ENCODE peak calls at places on chromosomes 5 and 9, in seven cellular contexts. One of them, this sample, is unnamed.

GRCh38 chr5:139443766-139444473 is 4.6 kb upstream of the DNAJC18 start:
- DNase-seq in HepG2: no peak
- DNase-seq in H1: no peak
- DNase-seq in A549: no peak
- DNase-seq in ovary: no peak
- DNase-seq in SK-N-SH: peak; percentile 16
- DNase-seq in esophagus muscularis mucosa: no peak
- DNase-seq in this sample: peak; percentile 20

GRCh38 chr5:1914471-1914870 is 31.7 kb upstream of the IRX4 start:
- DNase-seq in HepG2: no peak
- DNase-seq in H1: no peak
- DNase-seq in A549: no peak
- DNase-seq in ovary: no peak
- DNase-seq in SK-N-SH: no peak
- DNase-seq in esophagus muscularis mucosa: no peak
- DNase-seq in this sample: peak; percentile 57

GRCh38 chr9:133932633-133933032 is 59.5 kb downstream of the VAV2 start:
- DNase-seq in HepG2: no peak
- DNase-seq in H1: no peak
- DNase-seq in A549: no peak
- DNase-seq in ovary: no peak
- DNase-seq in SK-N-SH: no peak
- DNase-seq in esophagus muscularis mucosa: no peak
- DNase-seq in this sample: no peak

GRCh38 chr5:29758986-29759421 is 1434.5 kb upstream of the CDH6 start:
- DNase-seq in HepG2: peak; percentile 97
- DNase-seq in H1: no peak
- DNase-seq in A549: no peak
- DNase-seq in ovary: no peak
- DNase-seq in SK-N-SH: no peak
- DNase-seq in esophagus muscularis mucosa: no peak
- DNase-seq in this sample: no peak

GRCh38 chr9:91101598-91102168 is 260.0 kb downstream of the AUH start:
- DNase-seq in HepG2: no peak
- DNase-seq in H1: no peak
- DNase-seq in A549: no peak
- DNase-seq in ovary: no peak
- DNase-seq in SK-N-SH: no peak
- DNase-seq in esophagus muscularis mucosa: no peak
- DNase-seq in this sample: no peak

GRCh38 chr5:8500426-8500825 is 631.5 kb downstream of the MTRR start:
- DNase-seq in HepG2: no peak
- DNase-seq in H1: no peak
- DNase-seq in A549: no peak
- DNase-seq in ovary: no peak
- DNase-seq in SK-N-SH: no peak
- DNase-seq in esophagus muscularis mucosa: no peak
- DNase-seq in this sample: no peak

GRCh38 chr9:21137020-21137419 is 4.6 kb downstream of the IFNW1 start:
- DNase-seq in HepG2: no peak
- DNase-seq in H1: no peak
- DNase-seq in A549: no peak
- DNase-seq in ovary: no peak
- DNase-seq in SK-N-SH: no peak
- DNase-seq in esophagus muscularis mucosa: no peak
- DNase-seq in this sample: no peak

GRCh38 chr5:88391116-88391515 is 122.5 kb upstream of the TMEM161B start:
- DNase-seq in HepG2: no peak
- DNase-seq in H1: no peak
- DNase-seq in A549: no peak
- DNase-seq in ovary: no peak
- DNase-seq in SK-N-SH: no peak
- DNase-seq in esophagus muscularis mucosa: no peak
- DNase-seq in this sample: no peak

GRCh38 chr5:96718635-96719077 is 56.5 kb downstream of the CAST start:
- DNase-seq in HepG2: no peak
- DNase-seq in H1: no peak
- DNase-seq in A549: no peak
- DNase-seq in ovary: peak; percentile 57
- DNase-seq in SK-N-SH: no peak
- DNase-seq in esophagus muscularis mucosa: no peak
- DNase-seq in this sample: no peak

GRCh38 chr5:98775962-98776687 is 2.7 kb downstream of the RGMB start:
- DNase-seq in HepG2: no peak
- DNase-seq in H1: no peak
- DNase-seq in A549: no peak
- DNase-seq in ovary: no peak
- DNase-seq in SK-N-SH: no peak
- DNase-seq in esophagus muscularis mucosa: no peak
- DNase-seq in this sample: no peak

GRCh38 chr9:99057665-99058625 is 47.0 kb upstream of the TGFBR1 start:
- DNase-seq in HepG2: no peak
- DNase-seq in H1: no peak
- DNase-seq in A549: no peak
- DNase-seq in ovary: no peak
- DNase-seq in SK-N-SH: no peak
- DNase-seq in esophagus muscularis mucosa: no peak
- DNase-seq in this sample: no peak

GRCh38 chr5:160312139-160312959 is at the start of gene CCNJL:
- DNase-seq in HepG2: peak; percentile 52
- DNase-seq in H1: peak; percentile 92
- DNase-seq in A549: peak; percentile 86
- DNase-seq in ovary: peak; percentile 82
- DNase-seq in SK-N-SH: peak; percentile 100
- DNase-seq in esophagus muscularis mucosa: no peak
- DNase-seq in this sample: no peak

GRCh38 chr5:90184764-90185163 is 224.8 kb downstream of the CETN3 start:
- DNase-seq in HepG2: no peak
- DNase-seq in H1: no peak
- DNase-seq in A549: no peak
- DNase-seq in ovary: no peak
- DNase-seq in SK-N-SH: no peak
- DNase-seq in esophagus muscularis mucosa: no peak
- DNase-seq in this sample: no peak

GRCh38 chr5:165673499-165673898 is 2168.1 kb downstream of the MAT2B start:
- DNase-seq in HepG2: no peak
- DNase-seq in H1: no peak
- DNase-seq in A549: no peak
- DNase-seq in ovary: no peak
- DNase-seq in SK-N-SH: no peak
- DNase-seq in esophagus muscularis mucosa: no peak
- DNase-seq in this sample: no peak

GRCh38 chr5:41465493-41466171 is 44.8 kb downstream of the PLCXD3 start:
- DNase-seq in HepG2: no peak
- DNase-seq in H1: no peak
- DNase-seq in A549: no peak
- DNase-seq in ovary: no peak
- DNase-seq in SK-N-SH: no peak
- DNase-seq in esophagus muscularis mucosa: no peak
- DNase-seq in this sample: no peak

DNA sequence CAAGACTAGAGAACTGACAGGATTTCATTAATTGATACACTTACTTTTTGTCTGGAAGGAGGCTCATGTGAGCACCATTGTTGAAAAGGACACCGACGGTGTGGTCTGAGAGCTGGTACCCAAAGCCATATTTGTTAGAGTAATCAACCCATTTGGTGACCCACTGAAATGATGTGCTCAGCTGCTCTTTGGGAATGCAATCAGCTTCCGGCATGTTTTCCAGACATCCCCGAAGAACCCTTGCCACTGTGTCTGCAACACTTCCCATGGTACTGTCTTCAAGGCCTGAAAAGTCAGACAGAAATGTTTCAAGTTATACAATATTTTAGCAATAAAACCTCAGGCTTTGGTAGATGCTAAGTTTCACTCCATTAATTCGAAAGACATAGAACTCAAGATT is 4.4 kb downstream of the PLK2 start:
- DNase-seq in HepG2: no peak
- DNase-seq in H1: no peak
- DNase-seq in A549: no peak
- DNase-seq in ovary: no peak
- DNase-seq in SK-N-SH: no peak
- DNase-seq in esophagus muscularis mucosa: no peak
- DNase-seq in this sample: no peak
- H3K4me3 ChIP-seq in HepG2: no peak overlapping the region
- H3K4me3 ChIP-seq in H1: no peak overlapping the region
- H3K4me3 ChIP-seq in A549: peak overlapping the region; percentile 91
- H3K4me3 ChIP-seq in ovary: no peak overlapping the region
- H3K4me3 ChIP-seq in SK-N-SH: peak overlapping the region; percentile 90
- H3K4me3 ChIP-seq in esophagus muscularis mucosa: peak overlapping the region; percentile 84
- H3K4me3 ChIP-seq in this sample: no peak overlapping the region

DNA sequence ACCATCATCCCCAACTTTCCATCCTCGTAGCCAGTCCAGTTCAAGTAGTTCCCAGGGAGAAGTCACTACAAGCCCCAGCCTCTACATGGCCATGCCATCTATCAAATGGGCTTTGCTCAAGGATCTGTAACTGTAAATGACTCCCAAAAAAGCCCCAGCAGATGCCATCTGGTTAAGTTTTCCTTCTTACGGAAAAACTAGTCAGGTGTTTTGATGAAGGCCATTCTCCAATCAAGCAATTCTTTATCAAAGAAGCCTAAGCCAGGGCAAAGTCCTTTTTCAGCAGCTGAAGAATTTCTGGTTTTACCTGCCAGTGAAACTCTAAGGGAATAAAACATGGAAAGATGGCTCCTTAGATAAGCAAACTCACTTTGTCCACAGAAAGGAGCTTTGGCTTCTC is 21.8 kb upstream of the ZNF622 start:
- DNase-seq in HepG2: no peak
- DNase-seq in H1: no peak
- DNase-seq in A549: no peak
- DNase-seq in ovary: no peak
- DNase-seq in SK-N-SH: no peak
- DNase-seq in esophagus muscularis mucosa: no peak
- DNase-seq in this sample: no peak
- H3K27ac ChIP-seq in HepG2: no peak overlapping the region
- H3K27ac ChIP-seq in H1: no peak overlapping the region
- H3K27ac ChIP-seq in A549: no peak overlapping the region
- H3K27ac ChIP-seq in ovary: no peak overlapping the region
- H3K27ac ChIP-seq in SK-N-SH: no peak overlapping the region
- H3K27ac ChIP-seq in esophagus muscularis mucosa: no peak overlapping the region
- H3K27ac ChIP-seq in this sample: no peak overlapping the region

GRCh38 chr9:124284940-124285441 is 27.2 kb downstream of the NEK6 start:
- DNase-seq in HepG2: no peak
- DNase-seq in H1: no peak
- DNase-seq in A549: no peak
- DNase-seq in ovary: no peak
- DNase-seq in SK-N-SH: no peak
- DNase-seq in esophagus muscularis mucosa: no peak
- DNase-seq in this sample: peak; percentile 82

GRCh38 chr9:124285490-124285889 is 27.7 kb downstream of the NEK6 start:
- DNase-seq in HepG2: no peak
- DNase-seq in H1: no peak
- DNase-seq in A549: no peak
- DNase-seq in ovary: no peak
- DNase-seq in SK-N-SH: no peak
- DNase-seq in esophagus muscularis mucosa: no peak
- DNase-seq in this sample: no peak

GRCh38 chr9:124284237-124284831 is 26.6 kb downstream of the NEK6 start:
- DNase-seq in HepG2: peak; percentile 86
- DNase-seq in H1: no peak
- DNase-seq in A549: no peak
- DNase-seq in ovary: no peak
- DNase-seq in SK-N-SH: no peak
- DNase-seq in esophagus muscularis mucosa: no peak
- DNase-seq in this sample: no peak

GRCh38 chr9:124286292-124286931 is 28.7 kb downstream of the NEK6 start:
- DNase-seq in HepG2: no peak
- DNase-seq in H1: no peak
- DNase-seq in A549: peak; percentile 76
- DNase-seq in ovary: no peak
- DNase-seq in SK-N-SH: no peak
- DNase-seq in esophagus muscularis mucosa: no peak
- DNase-seq in this sample: no peak

GRCh38 chr9:124285903-124286291 is 28.1 kb downstream of the NEK6 start:
- DNase-seq in HepG2: no peak
- DNase-seq in H1: no peak
- DNase-seq in A549: no peak
- DNase-seq in ovary: peak; percentile 77
- DNase-seq in SK-N-SH: no peak
- DNase-seq in esophagus muscularis mucosa: peak; percentile 95
- DNase-seq in this sample: peak; percentile 95
- TF ChIP-seq EP300 in HepG2: no peak
- TF ChIP-seq EP300 in H1: no peak
- TF ChIP-seq EP300 in A549: peak; percentile 52
- TF ChIP-seq EP300 in ovary: no peak
- TF ChIP-seq EP300 in SK-N-SH: no peak
- TF ChIP-seq EP300 in esophagus muscularis mucosa: no peak
- TF ChIP-seq EP300 in this sample: peak; percentile 47

GRCh38 chr5:32585446-32586250 is at the start of gene SUB1:
- DNase-seq in HepG2: peak; percentile 87
- DNase-seq in H1: peak; percentile 93
- DNase-seq in A549: peak; percentile 94
- DNase-seq in ovary: peak; percentile 95
- DNase-seq in SK-N-SH: peak; percentile 96
- DNase-seq in esophagus muscularis mucosa: peak; percentile 97
- DNase-seq in this sample: peak; percentile 97

GRCh38 chr5:32581010-32581785 is 4.2 kb upstream of the SUB1 start:
- DNase-seq in HepG2: no peak
- DNase-seq in H1: no peak
- DNase-seq in A549: no peak
- DNase-seq in ovary: no peak
- DNase-seq in SK-N-SH: no peak
- DNase-seq in esophagus muscularis mucosa: no peak
- DNase-seq in this sample: no peak

GRCh38 chr5:32584651-32585050 is 706 bp upstream of the SUB1 start:
- DNase-seq in HepG2: no peak
- DNase-seq in H1: no peak
- DNase-seq in A549: no peak
- DNase-seq in ovary: no peak
- DNase-seq in SK-N-SH: no peak
- DNase-seq in esophagus muscularis mucosa: no peak
- DNase-seq in this sample: no peak

GRCh38 chr5:32585122-32585445 is 273 bp upstream of the SUB1 start:
- DNase-seq in HepG2: no peak
- DNase-seq in H1: no peak
- DNase-seq in A549: no peak
- DNase-seq in ovary: no peak
- DNase-seq in SK-N-SH: no peak
- DNase-seq in esophagus muscularis mucosa: no peak
- DNase-seq in this sample: no peak

DNA sequence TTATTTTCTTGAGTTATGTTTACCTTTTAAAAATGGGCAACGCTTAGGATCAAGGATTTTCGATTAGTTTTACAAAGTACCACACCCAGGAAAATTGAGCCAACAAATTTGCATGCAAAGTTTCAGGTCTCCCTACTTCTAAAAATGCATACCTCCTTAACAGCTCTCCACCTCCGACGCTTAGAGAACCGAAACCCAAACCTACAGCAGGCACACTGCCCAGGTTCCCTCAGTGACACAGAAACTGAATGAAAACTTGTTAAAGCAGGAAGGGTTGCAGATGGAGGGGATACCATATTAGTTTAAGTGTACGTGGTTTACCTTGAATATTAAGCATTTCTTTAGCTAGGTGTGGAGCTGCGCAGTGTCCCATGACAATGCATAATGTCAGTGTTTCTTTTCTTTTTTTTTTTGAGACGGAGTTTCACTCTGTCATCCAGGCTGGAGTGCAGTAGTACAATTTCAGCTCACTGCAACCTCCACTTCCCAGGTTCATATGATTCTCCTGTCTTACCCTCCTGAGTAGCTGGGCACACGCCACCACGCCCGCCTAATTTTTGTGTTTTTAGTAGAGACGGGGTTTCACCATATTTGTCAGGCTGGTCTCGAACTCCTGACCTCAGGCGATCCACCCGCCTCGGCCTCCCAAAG is 1.6 kb upstream of the SUB1 start:
- DNase-seq in HepG2: no peak
- DNase-seq in H1: no peak
- DNase-seq in A549: no peak
- DNase-seq in ovary: no peak
- DNase-seq in SK-N-SH: no peak
- DNase-seq in esophagus muscularis mucosa: no peak
- DNase-seq in this sample: no peak
- H3K4me3 ChIP-seq in HepG2: no peak overlapping the region
- H3K4me3 ChIP-seq in H1: no peak overlapping the region
- H3K4me3 ChIP-seq in A549: no peak overlapping the region
- H3K4me3 ChIP-seq in ovary: no peak overlapping the region
- H3K4me3 ChIP-seq in SK-N-SH: no peak overlapping the region
- H3K4me3 ChIP-seq in esophagus muscularis mucosa: no peak overlapping the region
- H3K4me3 ChIP-seq in this sample: no peak overlapping the region